ENCODE peak calls at places on chromosomes 1 and 21, in ten cellular contexts. One of them, this sample, is unnamed.

GRCh38 chr1:223329252-223329651 is 34.7 kb downstream of the SUSD4 start:
- DNase-seq in stimulated activated CD8-positive, alpha-beta memory T cell treated with anti-CD3 and anti-CD28 coated beads, Interleukin-2, amount 100 ng/mL, for 48 hours: no peak
- DNase-seq in stimulated activated naive CD8-positive, alpha-beta T cell treated with anti-CD3 and anti-CD28 coated beads, Interleukin-15, amount 100 ng/mL, for 72 hours: no peak
- DNase-seq in activated T-helper 9 cell treated with anti-CD3 and anti-CD28 coated beads, Interleukin-2, amount 50 U/mL, for 16 hours: no peak
- DNase-seq in effector memory CD4-positive, alpha-beta T cell: no peak
- DNase-seq in iPS-NIHi11: no peak
- DNase-seq in cardiac fibroblast: no peak
- DNase-seq in fibroblast of the conjunctiva: no peak
- DNase-seq in CD4-positive, alpha-beta T cell: no peak
- DNase-seq in activated CD4-positive, alpha-beta T cell treated with anti-CD3 and anti-CD28 coated beads for 4 hours: no peak
- DNase-seq in this sample: no peak

GRCh38 chr1:204834329-204834728 is 36.3 kb upstream of the NFASC start:
- DNase-seq in cardiac fibroblast: no peak
- DNase-seq in activated CD4-positive, alpha-beta T cell treated with anti-CD3 and anti-CD28 coated beads for 4 hours: no peak
- DNase-seq in fibroblast of the conjunctiva: no peak
- DNase-seq in stimulated activated naive CD8-positive, alpha-beta T cell treated with anti-CD3 and anti-CD28 coated beads, Interleukin-15, amount 100 ng/mL, for 72 hours: no peak
- DNase-seq in effector memory CD4-positive, alpha-beta T cell: no peak
- DNase-seq in stimulated activated CD8-positive, alpha-beta memory T cell treated with anti-CD3 and anti-CD28 coated beads, Interleukin-2, amount 100 ng/mL, for 48 hours: no peak
- DNase-seq in iPS-NIHi11: peak
- DNase-seq in activated T-helper 9 cell treated with anti-CD3 and anti-CD28 coated beads, Interleukin-2, amount 50 U/mL, for 16 hours: no peak
- DNase-seq in CD4-positive, alpha-beta T cell: no peak
- DNase-seq in this sample: no peak

GRCh38 chr1:153749408-153750005 is 21.7 kb downstream of the INTS3 start:
- DNase-seq in stimulated activated naive CD8-positive, alpha-beta T cell treated with anti-CD3 and anti-CD28 coated beads, Interleukin-15, amount 100 ng/mL, for 72 hours: peak
- DNase-seq in activated T-helper 9 cell treated with anti-CD3 and anti-CD28 coated beads, Interleukin-2, amount 50 U/mL, for 16 hours: peak
- DNase-seq in fibroblast of the conjunctiva: peak
- DNase-seq in CD4-positive, alpha-beta T cell: peak
- DNase-seq in effector memory CD4-positive, alpha-beta T cell: peak
- DNase-seq in activated CD4-positive, alpha-beta T cell treated with anti-CD3 and anti-CD28 coated beads for 4 hours: peak
- DNase-seq in cardiac fibroblast: peak
- DNase-seq in iPS-NIHi11: peak
- DNase-seq in stimulated activated CD8-positive, alpha-beta memory T cell treated with anti-CD3 and anti-CD28 coated beads, Interleukin-2, amount 100 ng/mL, for 48 hours: peak
- DNase-seq in this sample: peak

GRCh38 chr1:162383516-162383915 is 2.0 kb downstream of the C1orf226 start:
- DNase-seq in stimulated activated CD8-positive, alpha-beta memory T cell treated with anti-CD3 and anti-CD28 coated beads, Interleukin-2, amount 100 ng/mL, for 48 hours: no peak
- DNase-seq in activated T-helper 9 cell treated with anti-CD3 and anti-CD28 coated beads, Interleukin-2, amount 50 U/mL, for 16 hours: no peak
- DNase-seq in cardiac fibroblast: no peak
- DNase-seq in activated CD4-positive, alpha-beta T cell treated with anti-CD3 and anti-CD28 coated beads for 4 hours: no peak
- DNase-seq in effector memory CD4-positive, alpha-beta T cell: no peak
- DNase-seq in stimulated activated naive CD8-positive, alpha-beta T cell treated with anti-CD3 and anti-CD28 coated beads, Interleukin-15, amount 100 ng/mL, for 72 hours: no peak
- DNase-seq in iPS-NIHi11: no peak
- DNase-seq in CD4-positive, alpha-beta T cell: no peak
- DNase-seq in fibroblast of the conjunctiva: no peak
- DNase-seq in this sample: no peak

GRCh38 chr1:98054786-98055185 is 134.0 kb upstream of the DPYD start:
- DNase-seq in cardiac fibroblast: no peak
- DNase-seq in activated CD4-positive, alpha-beta T cell treated with anti-CD3 and anti-CD28 coated beads for 4 hours: no peak
- DNase-seq in effector memory CD4-positive, alpha-beta T cell: no peak
- DNase-seq in stimulated activated naive CD8-positive, alpha-beta T cell treated with anti-CD3 and anti-CD28 coated beads, Interleukin-15, amount 100 ng/mL, for 72 hours: no peak
- DNase-seq in stimulated activated CD8-positive, alpha-beta memory T cell treated with anti-CD3 and anti-CD28 coated beads, Interleukin-2, amount 100 ng/mL, for 48 hours: no peak
- DNase-seq in CD4-positive, alpha-beta T cell: no peak
- DNase-seq in activated T-helper 9 cell treated with anti-CD3 and anti-CD28 coated beads, Interleukin-2, amount 50 U/mL, for 16 hours: no peak
- DNase-seq in iPS-NIHi11: no peak
- DNase-seq in fibroblast of the conjunctiva: no peak
- DNase-seq in this sample: no peak

GRCh38 chr1:203081465-203082355 is 4.1 kb downstream of the MYOG start:
- DNase-seq in fibroblast of the conjunctiva: no peak
- DNase-seq in stimulated activated CD8-positive, alpha-beta memory T cell treated with anti-CD3 and anti-CD28 coated beads, Interleukin-2, amount 100 ng/mL, for 48 hours: no peak
- DNase-seq in activated CD4-positive, alpha-beta T cell treated with anti-CD3 and anti-CD28 coated beads for 4 hours: no peak
- DNase-seq in effector memory CD4-positive, alpha-beta T cell: no peak
- DNase-seq in CD4-positive, alpha-beta T cell: no peak
- DNase-seq in iPS-NIHi11: no peak
- DNase-seq in stimulated activated naive CD8-positive, alpha-beta T cell treated with anti-CD3 and anti-CD28 coated beads, Interleukin-15, amount 100 ng/mL, for 72 hours: no peak
- DNase-seq in activated T-helper 9 cell treated with anti-CD3 and anti-CD28 coated beads, Interleukin-2, amount 50 U/mL, for 16 hours: no peak
- DNase-seq in cardiac fibroblast: no peak
- DNase-seq in this sample: no peak

GRCh38 chr1:110212165-110213142 is 2.3 kb downstream of the KCNC4 start:
- DNase-seq in CD4-positive, alpha-beta T cell: no peak
- DNase-seq in activated T-helper 9 cell treated with anti-CD3 and anti-CD28 coated beads, Interleukin-2, amount 50 U/mL, for 16 hours: no peak
- DNase-seq in activated CD4-positive, alpha-beta T cell treated with anti-CD3 and anti-CD28 coated beads for 4 hours: no peak
- DNase-seq in effector memory CD4-positive, alpha-beta T cell: no peak
- DNase-seq in iPS-NIHi11: no peak
- DNase-seq in stimulated activated CD8-positive, alpha-beta memory T cell treated with anti-CD3 and anti-CD28 coated beads, Interleukin-2, amount 100 ng/mL, for 48 hours: no peak
- DNase-seq in cardiac fibroblast: peak
- DNase-seq in stimulated activated naive CD8-positive, alpha-beta T cell treated with anti-CD3 and anti-CD28 coated beads, Interleukin-15, amount 100 ng/mL, for 72 hours: no peak
- DNase-seq in fibroblast of the conjunctiva: no peak
- DNase-seq in this sample: peak

GRCh38 chr1:30511563-30512252 is 211.7 kb downstream of the MATN1 start:
- DNase-seq in activated T-helper 9 cell treated with anti-CD3 and anti-CD28 coated beads, Interleukin-2, amount 50 U/mL, for 16 hours: no peak
- DNase-seq in effector memory CD4-positive, alpha-beta T cell: no peak
- DNase-seq in stimulated activated naive CD8-positive, alpha-beta T cell treated with anti-CD3 and anti-CD28 coated beads, Interleukin-15, amount 100 ng/mL, for 72 hours: no peak
- DNase-seq in fibroblast of the conjunctiva: no peak
- DNase-seq in CD4-positive, alpha-beta T cell: no peak
- DNase-seq in cardiac fibroblast: no peak
- DNase-seq in stimulated activated CD8-positive, alpha-beta memory T cell treated with anti-CD3 and anti-CD28 coated beads, Interleukin-2, amount 100 ng/mL, for 48 hours: no peak
- DNase-seq in activated CD4-positive, alpha-beta T cell treated with anti-CD3 and anti-CD28 coated beads for 4 hours: no peak
- DNase-seq in iPS-NIHi11: no peak
- DNase-seq in this sample: no peak

GRCh38 chr1:245232936-245233335 is 78.2 kb downstream of the KIF26B start:
- DNase-seq in activated CD4-positive, alpha-beta T cell treated with anti-CD3 and anti-CD28 coated beads for 4 hours: no peak
- DNase-seq in effector memory CD4-positive, alpha-beta T cell: no peak
- DNase-seq in CD4-positive, alpha-beta T cell: no peak
- DNase-seq in stimulated activated CD8-positive, alpha-beta memory T cell treated with anti-CD3 and anti-CD28 coated beads, Interleukin-2, amount 100 ng/mL, for 48 hours: no peak
- DNase-seq in activated T-helper 9 cell treated with anti-CD3 and anti-CD28 coated beads, Interleukin-2, amount 50 U/mL, for 16 hours: no peak
- DNase-seq in iPS-NIHi11: no peak
- DNase-seq in cardiac fibroblast: no peak
- DNase-seq in stimulated activated naive CD8-positive, alpha-beta T cell treated with anti-CD3 and anti-CD28 coated beads, Interleukin-15, amount 100 ng/mL, for 72 hours: no peak
- DNase-seq in fibroblast of the conjunctiva: no peak
- DNase-seq in this sample: no peak

GRCh38 chr1:228794810-228795209 is 59.5 kb downstream of the RHOU start:
- DNase-seq in activated CD4-positive, alpha-beta T cell treated with anti-CD3 and anti-CD28 coated beads for 4 hours: no peak
- DNase-seq in activated T-helper 9 cell treated with anti-CD3 and anti-CD28 coated beads, Interleukin-2, amount 50 U/mL, for 16 hours: no peak
- DNase-seq in cardiac fibroblast: no peak
- DNase-seq in CD4-positive, alpha-beta T cell: no peak
- DNase-seq in stimulated activated naive CD8-positive, alpha-beta T cell treated with anti-CD3 and anti-CD28 coated beads, Interleukin-15, amount 100 ng/mL, for 72 hours: peak
- DNase-seq in stimulated activated CD8-positive, alpha-beta memory T cell treated with anti-CD3 and anti-CD28 coated beads, Interleukin-2, amount 100 ng/mL, for 48 hours: peak
- DNase-seq in fibroblast of the conjunctiva: no peak
- DNase-seq in effector memory CD4-positive, alpha-beta T cell: no peak
- DNase-seq in iPS-NIHi11: no peak
- DNase-seq in this sample: no peak

GRCh38 chr1:213898684-213899083 is 89.1 kb upstream of the PROX1 start:
- DNase-seq in activated CD4-positive, alpha-beta T cell treated with anti-CD3 and anti-CD28 coated beads for 4 hours: no peak
- DNase-seq in stimulated activated naive CD8-positive, alpha-beta T cell treated with anti-CD3 and anti-CD28 coated beads, Interleukin-15, amount 100 ng/mL, for 72 hours: no peak
- DNase-seq in fibroblast of the conjunctiva: no peak
- DNase-seq in iPS-NIHi11: no peak
- DNase-seq in CD4-positive, alpha-beta T cell: no peak
- DNase-seq in activated T-helper 9 cell treated with anti-CD3 and anti-CD28 coated beads, Interleukin-2, amount 50 U/mL, for 16 hours: no peak
- DNase-seq in cardiac fibroblast: no peak
- DNase-seq in effector memory CD4-positive, alpha-beta T cell: no peak
- DNase-seq in stimulated activated CD8-positive, alpha-beta memory T cell treated with anti-CD3 and anti-CD28 coated beads, Interleukin-2, amount 100 ng/mL, for 48 hours: no peak
- DNase-seq in this sample: no peak

GRCh38 chr1:206608108-206608698 is 4.1 kb downstream of the EIF2D start:
- DNase-seq in effector memory CD4-positive, alpha-beta T cell: peak
- DNase-seq in fibroblast of the conjunctiva: no peak
- DNase-seq in iPS-NIHi11: peak
- DNase-seq in CD4-positive, alpha-beta T cell: peak
- DNase-seq in stimulated activated CD8-positive, alpha-beta memory T cell treated with anti-CD3 and anti-CD28 coated beads, Interleukin-2, amount 100 ng/mL, for 48 hours: peak
- DNase-seq in stimulated activated naive CD8-positive, alpha-beta T cell treated with anti-CD3 and anti-CD28 coated beads, Interleukin-15, amount 100 ng/mL, for 72 hours: peak
- DNase-seq in cardiac fibroblast: peak
- DNase-seq in activated CD4-positive, alpha-beta T cell treated with anti-CD3 and anti-CD28 coated beads for 4 hours: peak
- DNase-seq in activated T-helper 9 cell treated with anti-CD3 and anti-CD28 coated beads, Interleukin-2, amount 50 U/mL, for 16 hours: peak
- DNase-seq in this sample: peak

GRCh38 chr1:25804964-25805862 is 5.2 kb downstream of the SELENON start:
- DNase-seq in activated T-helper 9 cell treated with anti-CD3 and anti-CD28 coated beads, Interleukin-2, amount 50 U/mL, for 16 hours: no peak
- DNase-seq in effector memory CD4-positive, alpha-beta T cell: no peak
- DNase-seq in stimulated activated naive CD8-positive, alpha-beta T cell treated with anti-CD3 and anti-CD28 coated beads, Interleukin-15, amount 100 ng/mL, for 72 hours: no peak
- DNase-seq in fibroblast of the conjunctiva: no peak
- DNase-seq in iPS-NIHi11: no peak
- DNase-seq in CD4-positive, alpha-beta T cell: no peak
- DNase-seq in cardiac fibroblast: no peak
- DNase-seq in activated CD4-positive, alpha-beta T cell treated with anti-CD3 and anti-CD28 coated beads for 4 hours: no peak
- DNase-seq in stimulated activated CD8-positive, alpha-beta memory T cell treated with anti-CD3 and anti-CD28 coated beads, Interleukin-2, amount 100 ng/mL, for 48 hours: no peak
- DNase-seq in this sample: no peak

GRCh38 chr1:196877964-196878363 is 9.9 kb upstream of the CFHR4 start:
- DNase-seq in stimulated activated CD8-positive, alpha-beta memory T cell treated with anti-CD3 and anti-CD28 coated beads, Interleukin-2, amount 100 ng/mL, for 48 hours: no peak
- DNase-seq in stimulated activated naive CD8-positive, alpha-beta T cell treated with anti-CD3 and anti-CD28 coated beads, Interleukin-15, amount 100 ng/mL, for 72 hours: no peak
- DNase-seq in cardiac fibroblast: peak
- DNase-seq in activated T-helper 9 cell treated with anti-CD3 and anti-CD28 coated beads, Interleukin-2, amount 50 U/mL, for 16 hours: no peak
- DNase-seq in fibroblast of the conjunctiva: no peak
- DNase-seq in iPS-NIHi11: peak
- DNase-seq in CD4-positive, alpha-beta T cell: no peak
- DNase-seq in activated CD4-positive, alpha-beta T cell treated with anti-CD3 and anti-CD28 coated beads for 4 hours: no peak
- DNase-seq in effector memory CD4-positive, alpha-beta T cell: no peak
- DNase-seq in this sample: no peak

GRCh38 chr1:111097356-111098099 is 42.4 kb downstream of the DRAM2 start:
- DNase-seq in fibroblast of the conjunctiva: no peak
- DNase-seq in activated CD4-positive, alpha-beta T cell treated with anti-CD3 and anti-CD28 coated beads for 4 hours: no peak
- DNase-seq in effector memory CD4-positive, alpha-beta T cell: no peak
- DNase-seq in stimulated activated naive CD8-positive, alpha-beta T cell treated with anti-CD3 and anti-CD28 coated beads, Interleukin-15, amount 100 ng/mL, for 72 hours: no peak
- DNase-seq in CD4-positive, alpha-beta T cell: no peak
- DNase-seq in activated T-helper 9 cell treated with anti-CD3 and anti-CD28 coated beads, Interleukin-2, amount 50 U/mL, for 16 hours: no peak
- DNase-seq in cardiac fibroblast: no peak
- DNase-seq in stimulated activated CD8-positive, alpha-beta memory T cell treated with anti-CD3 and anti-CD28 coated beads, Interleukin-2, amount 100 ng/mL, for 48 hours: no peak
- DNase-seq in iPS-NIHi11: no peak
- DNase-seq in this sample: no peak

GRCh38 chr1:108107658-108108057 is 92.5 kb downstream of the SLC25A24 start:
- DNase-seq in effector memory CD4-positive, alpha-beta T cell: no peak
- DNase-seq in CD4-positive, alpha-beta T cell: no peak
- DNase-seq in fibroblast of the conjunctiva: no peak
- DNase-seq in stimulated activated CD8-positive, alpha-beta memory T cell treated with anti-CD3 and anti-CD28 coated beads, Interleukin-2, amount 100 ng/mL, for 48 hours: peak
- DNase-seq in stimulated activated naive CD8-positive, alpha-beta T cell treated with anti-CD3 and anti-CD28 coated beads, Interleukin-15, amount 100 ng/mL, for 72 hours: no peak
- DNase-seq in cardiac fibroblast: no peak
- DNase-seq in activated CD4-positive, alpha-beta T cell treated with anti-CD3 and anti-CD28 coated beads for 4 hours: peak
- DNase-seq in iPS-NIHi11: no peak
- DNase-seq in activated T-helper 9 cell treated with anti-CD3 and anti-CD28 coated beads, Interleukin-2, amount 50 U/mL, for 16 hours: peak
- DNase-seq in this sample: no peak

GRCh38 chr1:86419277-86419903 is 4.6 kb upstream of the CLCA2 start:
- DNase-seq in effector memory CD4-positive, alpha-beta T cell: no peak
- DNase-seq in stimulated activated naive CD8-positive, alpha-beta T cell treated with anti-CD3 and anti-CD28 coated beads, Interleukin-15, amount 100 ng/mL, for 72 hours: peak
- DNase-seq in fibroblast of the conjunctiva: no peak
- DNase-seq in stimulated activated CD8-positive, alpha-beta memory T cell treated with anti-CD3 and anti-CD28 coated beads, Interleukin-2, amount 100 ng/mL, for 48 hours: no peak
- DNase-seq in CD4-positive, alpha-beta T cell: peak
- DNase-seq in iPS-NIHi11: peak
- DNase-seq in activated T-helper 9 cell treated with anti-CD3 and anti-CD28 coated beads, Interleukin-2, amount 50 U/mL, for 16 hours: no peak
- DNase-seq in activated CD4-positive, alpha-beta T cell treated with anti-CD3 and anti-CD28 coated beads for 4 hours: no peak
- DNase-seq in cardiac fibroblast: peak
- DNase-seq in this sample: no peak

GRCh38 chr1:150815871-150816270 is 7.8 kb upstream of the CTSK start:
- DNase-seq in activated T-helper 9 cell treated with anti-CD3 and anti-CD28 coated beads, Interleukin-2, amount 50 U/mL, for 16 hours: no peak
- DNase-seq in CD4-positive, alpha-beta T cell: no peak
- DNase-seq in stimulated activated CD8-positive, alpha-beta memory T cell treated with anti-CD3 and anti-CD28 coated beads, Interleukin-2, amount 100 ng/mL, for 48 hours: no peak
- DNase-seq in effector memory CD4-positive, alpha-beta T cell: no peak
- DNase-seq in stimulated activated naive CD8-positive, alpha-beta T cell treated with anti-CD3 and anti-CD28 coated beads, Interleukin-15, amount 100 ng/mL, for 72 hours: no peak
- DNase-seq in activated CD4-positive, alpha-beta T cell treated with anti-CD3 and anti-CD28 coated beads for 4 hours: no peak
- DNase-seq in cardiac fibroblast: no peak
- DNase-seq in iPS-NIHi11: no peak
- DNase-seq in fibroblast of the conjunctiva: no peak
- DNase-seq in this sample: no peak

GRCh38 chr21:41425954-41426655 is at the start of gene MX1:
- DNase-seq in cardiac fibroblast: peak
- DNase-seq in fibroblast of the conjunctiva: no peak
- DNase-seq in activated T-helper 9 cell treated with anti-CD3 and anti-CD28 coated beads, Interleukin-2, amount 50 U/mL, for 16 hours: peak
- DNase-seq in CD4-positive, alpha-beta T cell: peak
- DNase-seq in effector memory CD4-positive, alpha-beta T cell: peak
- DNase-seq in iPS-NIHi11: peak
- DNase-seq in stimulated activated naive CD8-positive, alpha-beta T cell treated with anti-CD3 and anti-CD28 coated beads, Interleukin-15, amount 100 ng/mL, for 72 hours: peak
- DNase-seq in activated CD4-positive, alpha-beta T cell treated with anti-CD3 and anti-CD28 coated beads for 4 hours: peak
- DNase-seq in stimulated activated CD8-positive, alpha-beta memory T cell treated with anti-CD3 and anti-CD28 coated beads, Interleukin-2, amount 100 ng/mL, for 48 hours: peak
- DNase-seq in this sample: peak

GRCh38 chr1:11072216-11072917 is 12.5 kb upstream of the SRM start:
- DNase-seq in activated T-helper 9 cell treated with anti-CD3 and anti-CD28 coated beads, Interleukin-2, amount 50 U/mL, for 16 hours: no peak
- DNase-seq in iPS-NIHi11: peak
- DNase-seq in effector memory CD4-positive, alpha-beta T cell: no peak
- DNase-seq in CD4-positive, alpha-beta T cell: no peak
- DNase-seq in activated CD4-positive, alpha-beta T cell treated with anti-CD3 and anti-CD28 coated beads for 4 hours: no peak
- DNase-seq in stimulated activated naive CD8-positive, alpha-beta T cell treated with anti-CD3 and anti-CD28 coated beads, Interleukin-15, amount 100 ng/mL, for 72 hours: no peak
- DNase-seq in cardiac fibroblast: no peak
- DNase-seq in stimulated activated CD8-positive, alpha-beta memory T cell treated with anti-CD3 and anti-CD28 coated beads, Interleukin-2, amount 100 ng/mL, for 48 hours: no peak
- DNase-seq in fibroblast of the conjunctiva: no peak
- DNase-seq in this sample: no peak

GRCh38 chr1:156910309-156910782 is 10.1 kb upstream of the LRRC71 start:
- DNase-seq in fibroblast of the conjunctiva: no peak
- DNase-seq in cardiac fibroblast: no peak
- DNase-seq in iPS-NIHi11: peak
- DNase-seq in stimulated activated naive CD8-positive, alpha-beta T cell treated with anti-CD3 and anti-CD28 coated beads, Interleukin-15, amount 100 ng/mL, for 72 hours: peak
- DNase-seq in effector memory CD4-positive, alpha-beta T cell: peak
- DNase-seq in stimulated activated CD8-positive, alpha-beta memory T cell treated with anti-CD3 and anti-CD28 coated beads, Interleukin-2, amount 100 ng/mL, for 48 hours: peak
- DNase-seq in activated CD4-positive, alpha-beta T cell treated with anti-CD3 and anti-CD28 coated beads for 4 hours: peak
- DNase-seq in activated T-helper 9 cell treated with anti-CD3 and anti-CD28 coated beads, Interleukin-2, amount 50 U/mL, for 16 hours: peak
- DNase-seq in CD4-positive, alpha-beta T cell: peak
- DNase-seq in this sample: no peak

GRCh38 chr1:228286505-228287417 is 78.9 kb downstream of the OBSCN start:
- DNase-seq in fibroblast of the conjunctiva: no peak
- DNase-seq in CD4-positive, alpha-beta T cell: no peak
- DNase-seq in stimulated activated CD8-positive, alpha-beta memory T cell treated with anti-CD3 and anti-CD28 coated beads, Interleukin-2, amount 100 ng/mL, for 48 hours: no peak
- DNase-seq in stimulated activated naive CD8-positive, alpha-beta T cell treated with anti-CD3 and anti-CD28 coated beads, Interleukin-15, amount 100 ng/mL, for 72 hours: no peak
- DNase-seq in activated T-helper 9 cell treated with anti-CD3 and anti-CD28 coated beads, Interleukin-2, amount 50 U/mL, for 16 hours: no peak
- DNase-seq in activated CD4-positive, alpha-beta T cell treated with anti-CD3 and anti-CD28 coated beads for 4 hours: no peak
- DNase-seq in cardiac fibroblast: no peak
- DNase-seq in iPS-NIHi11: no peak
- DNase-seq in effector memory CD4-positive, alpha-beta T cell: no peak
- DNase-seq in this sample: no peak

GRCh38 chr1:156490401-156491032 is 10.1 kb downstream of the MEF2D start:
- DNase-seq in fibroblast of the conjunctiva: no peak
- DNase-seq in stimulated activated naive CD8-positive, alpha-beta T cell treated with anti-CD3 and anti-CD28 coated beads, Interleukin-15, amount 100 ng/mL, for 72 hours: no peak
- DNase-seq in activated CD4-positive, alpha-beta T cell treated with anti-CD3 and anti-CD28 coated beads for 4 hours: no peak
- DNase-seq in stimulated activated CD8-positive, alpha-beta memory T cell treated with anti-CD3 and anti-CD28 coated beads, Interleukin-2, amount 100 ng/mL, for 48 hours: no peak
- DNase-seq in CD4-positive, alpha-beta T cell: no peak
- DNase-seq in cardiac fibroblast: no peak
- DNase-seq in activated T-helper 9 cell treated with anti-CD3 and anti-CD28 coated beads, Interleukin-2, amount 50 U/mL, for 16 hours: no peak
- DNase-seq in iPS-NIHi11: peak
- DNase-seq in effector memory CD4-positive, alpha-beta T cell: no peak
- DNase-seq in this sample: no peak

GRCh38 chr1:161267332-161267731 is 8.8 kb downstream of the PCP4L1 start:
- DNase-seq in CD4-positive, alpha-beta T cell: no peak
- DNase-seq in fibroblast of the conjunctiva: no peak
- DNase-seq in cardiac fibroblast: no peak
- DNase-seq in stimulated activated naive CD8-positive, alpha-beta T cell treated with anti-CD3 and anti-CD28 coated beads, Interleukin-15, amount 100 ng/mL, for 72 hours: no peak
- DNase-seq in iPS-NIHi11: no peak
- DNase-seq in activated T-helper 9 cell treated with anti-CD3 and anti-CD28 coated beads, Interleukin-2, amount 50 U/mL, for 16 hours: no peak
- DNase-seq in effector memory CD4-positive, alpha-beta T cell: no peak
- DNase-seq in stimulated activated CD8-positive, alpha-beta memory T cell treated with anti-CD3 and anti-CD28 coated beads, Interleukin-2, amount 100 ng/mL, for 48 hours: no peak
- DNase-seq in activated CD4-positive, alpha-beta T cell treated with anti-CD3 and anti-CD28 coated beads for 4 hours: no peak
- DNase-seq in this sample: no peak

GRCh38 chr21:15022608-15023261 is 42.1 kb downstream of the NRIP1 start:
- DNase-seq in activated CD4-positive, alpha-beta T cell treated with anti-CD3 and anti-CD28 coated beads for 4 hours: no peak
- DNase-seq in fibroblast of the conjunctiva: no peak
- DNase-seq in iPS-NIHi11: no peak
- DNase-seq in effector memory CD4-positive, alpha-beta T cell: no peak
- DNase-seq in cardiac fibroblast: no peak
- DNase-seq in stimulated activated CD8-positive, alpha-beta memory T cell treated with anti-CD3 and anti-CD28 coated beads, Interleukin-2, amount 100 ng/mL, for 48 hours: no peak
- DNase-seq in stimulated activated naive CD8-positive, alpha-beta T cell treated with anti-CD3 and anti-CD28 coated beads, Interleukin-15, amount 100 ng/mL, for 72 hours: no peak
- DNase-seq in activated T-helper 9 cell treated with anti-CD3 and anti-CD28 coated beads, Interleukin-2, amount 50 U/mL, for 16 hours: no peak
- DNase-seq in CD4-positive, alpha-beta T cell: no peak
- DNase-seq in this sample: no peak

GRCh38 chr1:43524804-43525203 is 5.9 kb upstream of the PTPRF start:
- DNase-seq in CD4-positive, alpha-beta T cell: no peak
- DNase-seq in fibroblast of the conjunctiva: no peak
- DNase-seq in stimulated activated CD8-positive, alpha-beta memory T cell treated with anti-CD3 and anti-CD28 coated beads, Interleukin-2, amount 100 ng/mL, for 48 hours: no peak
- DNase-seq in activated T-helper 9 cell treated with anti-CD3 and anti-CD28 coated beads, Interleukin-2, amount 50 U/mL, for 16 hours: no peak
- DNase-seq in iPS-NIHi11: no peak
- DNase-seq in stimulated activated naive CD8-positive, alpha-beta T cell treated with anti-CD3 and anti-CD28 coated beads, Interleukin-15, amount 100 ng/mL, for 72 hours: no peak
- DNase-seq in effector memory CD4-positive, alpha-beta T cell: no peak
- DNase-seq in activated CD4-positive, alpha-beta T cell treated with anti-CD3 and anti-CD28 coated beads for 4 hours: no peak
- DNase-seq in cardiac fibroblast: no peak
- DNase-seq in this sample: no peak

This sample was measured in activated B cell treated with CpG ODN at 0.5 μM for 24 hours.